ENCODE peak calls at places on chromosome 14, in six cellular contexts. One of them, this sample, is unnamed.

GRCh38 chr14:95319312-95320075 is at the start of gene CLMN:
- DNase-seq in OCI-LY7: peak; percentile 66
- DNase-seq in MM.1S: peak; percentile 20
- DNase-seq in neuronal stem cell: peak; percentile 49
- DNase-seq in A549: peak; percentile 47
- DNase-seq in tibial artery: no peak
- DNase-seq in this sample: peak; percentile 87

GRCh38 chr14:72603639-72604038 is 290.3 kb downstream of the DPF3 start:
- DNase-seq in OCI-LY7: no peak
- DNase-seq in MM.1S: no peak
- DNase-seq in neuronal stem cell: no peak
- DNase-seq in A549: no peak
- DNase-seq in tibial artery: no peak
- DNase-seq in this sample: no peak

GRCh38 chr14:74140374-74140850 is 55.7 kb downstream of the LIN52 start:
- DNase-seq in OCI-LY7: peak; percentile 58
- DNase-seq in MM.1S: no peak
- DNase-seq in neuronal stem cell: peak; percentile 11
- DNase-seq in A549: no peak
- DNase-seq in tibial artery: peak; percentile 73
- DNase-seq in this sample: no peak

GRCh38 chr14:75660630-75661498 is at the start of the genes ERG28 and TTLL5:
- DNase-seq in OCI-LY7: peak; percentile 98
- DNase-seq in MM.1S: peak; percentile 94
- DNase-seq in neuronal stem cell: peak; percentile 97
- DNase-seq in A549: peak; percentile 99
- DNase-seq in tibial artery: peak; percentile 96
- DNase-seq in this sample: peak; percentile 94

GRCh38 chr14:61925043-61925442 is 162.8 kb downstream of the SNAPC1 start:
- DNase-seq in OCI-LY7: peak; percentile 43
- DNase-seq in MM.1S: no peak
- DNase-seq in neuronal stem cell: no peak
- DNase-seq in A549: no peak
- DNase-seq in tibial artery: no peak
- DNase-seq in this sample: no peak

GRCh38 chr14:86543531-86543930 is 1013.6 kb downstream of the FLRT2 start:
- DNase-seq in OCI-LY7: no peak
- DNase-seq in MM.1S: no peak
- DNase-seq in neuronal stem cell: no peak
- DNase-seq in A549: no peak
- DNase-seq in tibial artery: no peak
- DNase-seq in this sample: no peak

GRCh38 chr14:51715742-51716141 is 64.0 kb downstream of the FRMD6 start:
- DNase-seq in OCI-LY7: no peak
- DNase-seq in MM.1S: no peak
- DNase-seq in neuronal stem cell: peak; percentile 26
- DNase-seq in A549: no peak
- DNase-seq in tibial artery: no peak
- DNase-seq in this sample: no peak

GRCh38 chr14:39268393-39268792 is 34.7 kb downstream of the MIA2 start:
- DNase-seq in OCI-LY7: peak; percentile 50
- DNase-seq in MM.1S: peak; percentile 18
- DNase-seq in neuronal stem cell: no peak
- DNase-seq in A549: no peak
- DNase-seq in tibial artery: no peak
- DNase-seq in this sample: peak; percentile 43

GRCh38 chr14:61435563-61436337 is 114.4 kb downstream of the PRKCH start:
- DNase-seq in OCI-LY7: no peak
- DNase-seq in MM.1S: no peak
- DNase-seq in neuronal stem cell: no peak
- DNase-seq in A549: no peak
- DNase-seq in tibial artery: peak; percentile 63
- DNase-seq in this sample: no peak

GRCh38 chr14:105853089-105853906 is 326.9 kb downstream of the TMEM121 start:
- DNase-seq in OCI-LY7: peak; percentile 67
- DNase-seq in MM.1S: no peak
- DNase-seq in neuronal stem cell: no peak
- DNase-seq in A549: no peak
- DNase-seq in tibial artery: peak; percentile 9
- DNase-seq in this sample: no peak

GRCh38 chr14:39988939-39989338 is 556.7 kb upstream of the FBXO33 start:
- DNase-seq in OCI-LY7: peak; percentile 61
- DNase-seq in MM.1S: peak; percentile 10
- DNase-seq in neuronal stem cell: peak; percentile 27
- DNase-seq in A549: no peak
- DNase-seq in tibial artery: no peak
- DNase-seq in this sample: peak; percentile 1

GRCh38 chr14:74510211-74510931 is 16.8 kb downstream of the ISCA2 start:
- DNase-seq in OCI-LY7: no peak
- DNase-seq in MM.1S: no peak
- DNase-seq in neuronal stem cell: no peak
- DNase-seq in A549: no peak
- DNase-seq in tibial artery: peak; percentile 17
- DNase-seq in this sample: no peak

GRCh38 chr14:72731252-72732020 is 162.5 kb downstream of the DPF3 start:
- DNase-seq in OCI-LY7: no peak
- DNase-seq in MM.1S: no peak
- DNase-seq in neuronal stem cell: no peak
- DNase-seq in A549: no peak
- DNase-seq in tibial artery: no peak
- DNase-seq in this sample: no peak

GRCh38 chr14:58637040-58637390 is 747 bp upstream of the DACT1 start:
- DNase-seq in OCI-LY7: no peak
- DNase-seq in MM.1S: no peak
- DNase-seq in neuronal stem cell: no peak
- DNase-seq in A549: no peak
- DNase-seq in tibial artery: peak; percentile 65
- DNase-seq in this sample: no peak

GRCh38 chr14:34023824-34024767 is 73.2 kb upstream of the EGLN3 start:
- DNase-seq in OCI-LY7: no peak
- DNase-seq in MM.1S: no peak
- DNase-seq in neuronal stem cell: no peak
- DNase-seq in A549: no peak
- DNase-seq in tibial artery: no peak
- DNase-seq in this sample: no peak

GRCh38 chr14:81303258-81303935 is 82.6 kb upstream of the GTF2A1 start:
- DNase-seq in OCI-LY7: peak; percentile 56
- DNase-seq in MM.1S: peak; percentile 65
- DNase-seq in neuronal stem cell: no peak
- DNase-seq in A549: no peak
- DNase-seq in tibial artery: no peak
- DNase-seq in this sample: peak; percentile 63

GRCh38 chr14:26204954-26205479 is 392.8 kb downstream of the NOVA1 start:
- DNase-seq in OCI-LY7: no peak
- DNase-seq in MM.1S: no peak
- DNase-seq in neuronal stem cell: peak; percentile 43
- DNase-seq in A549: no peak
- DNase-seq in tibial artery: peak; percentile 21
- DNase-seq in this sample: no peak

GRCh38 chr14:34300330-34300729 is 161.7 kb downstream of the SPTSSA start:
- DNase-seq in OCI-LY7: no peak
- DNase-seq in MM.1S: no peak
- DNase-seq in neuronal stem cell: no peak
- DNase-seq in A549: no peak
- DNase-seq in tibial artery: no peak
- DNase-seq in this sample: no peak

GRCh38 chr14:75399819-75400678 is 27.8 kb upstream of the JDP2 start:
- DNase-seq in OCI-LY7: no peak
- DNase-seq in MM.1S: no peak
- DNase-seq in neuronal stem cell: no peak
- DNase-seq in A549: peak; percentile 18
- DNase-seq in tibial artery: peak; percentile 96
- DNase-seq in this sample: no peak

GRCh38 chr14:102507026-102507860 is 2.3 kb downstream of the ANKRD9 start:
- DNase-seq in OCI-LY7: no peak
- DNase-seq in MM.1S: no peak
- DNase-seq in neuronal stem cell: no peak
- DNase-seq in A549: no peak
- DNase-seq in tibial artery: no peak
- DNase-seq in this sample: no peak

DNA sequence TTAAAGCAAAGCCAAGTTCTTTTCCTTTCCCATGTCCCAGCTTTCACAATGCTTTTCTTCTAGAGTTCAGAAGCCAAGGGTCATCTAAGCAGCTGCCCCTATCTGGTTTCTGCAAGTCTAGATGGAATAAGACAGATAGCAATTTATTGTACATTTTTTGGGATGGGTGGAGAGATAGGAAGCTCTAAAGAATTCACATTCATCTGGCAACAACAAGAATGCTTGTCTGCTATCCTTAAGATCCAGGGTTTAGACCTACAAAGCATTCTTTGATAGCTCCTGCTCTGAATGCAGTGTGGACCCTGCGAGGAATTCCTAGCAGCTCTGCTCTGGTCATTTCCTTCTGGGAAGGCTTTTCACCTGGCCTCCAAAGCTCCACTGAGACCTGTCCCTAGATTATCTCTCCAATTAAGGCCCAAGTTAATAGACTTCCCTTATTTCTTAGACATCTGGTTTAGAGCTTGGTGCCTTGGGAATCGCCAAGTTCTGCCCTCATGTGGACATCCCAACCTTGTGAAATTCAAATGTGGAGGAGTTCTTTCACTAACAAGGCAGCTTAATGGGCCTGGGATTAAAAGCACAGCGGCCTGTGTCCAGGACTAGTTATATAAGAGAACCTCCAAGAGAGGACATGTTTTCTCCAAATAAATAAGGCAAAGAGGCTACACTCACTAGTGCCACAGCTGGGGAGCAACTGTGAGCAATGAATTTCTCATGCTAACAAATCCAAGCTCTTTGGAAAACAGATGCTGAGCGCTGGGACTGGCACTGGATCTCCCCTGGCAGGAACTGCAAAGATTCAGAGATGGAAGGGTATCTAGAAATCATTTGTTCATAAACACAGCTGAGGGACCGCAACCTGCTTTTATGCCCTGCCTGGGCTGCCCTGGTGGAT is 384.5 kb upstream of the DDHD1 start:
- DNase-seq in OCI-LY7: no peak
- DNase-seq in MM.1S: no peak
- DNase-seq in neuronal stem cell: no peak
- DNase-seq in A549: no peak
- DNase-seq in tibial artery: no peak
- DNase-seq in this sample: no peak
- H3K27ac ChIP-seq in OCI-LY7: no peak overlapping the region
- H3K27ac ChIP-seq in MM.1S: no peak overlapping the region
- H3K27ac ChIP-seq in neuronal stem cell: no peak overlapping the region
- H3K27ac ChIP-seq in A549: no peak overlapping the region
- H3K27ac ChIP-seq in tibial artery: no peak overlapping the region
- H3K27ac ChIP-seq in this sample: no peak overlapping the region

DNA sequence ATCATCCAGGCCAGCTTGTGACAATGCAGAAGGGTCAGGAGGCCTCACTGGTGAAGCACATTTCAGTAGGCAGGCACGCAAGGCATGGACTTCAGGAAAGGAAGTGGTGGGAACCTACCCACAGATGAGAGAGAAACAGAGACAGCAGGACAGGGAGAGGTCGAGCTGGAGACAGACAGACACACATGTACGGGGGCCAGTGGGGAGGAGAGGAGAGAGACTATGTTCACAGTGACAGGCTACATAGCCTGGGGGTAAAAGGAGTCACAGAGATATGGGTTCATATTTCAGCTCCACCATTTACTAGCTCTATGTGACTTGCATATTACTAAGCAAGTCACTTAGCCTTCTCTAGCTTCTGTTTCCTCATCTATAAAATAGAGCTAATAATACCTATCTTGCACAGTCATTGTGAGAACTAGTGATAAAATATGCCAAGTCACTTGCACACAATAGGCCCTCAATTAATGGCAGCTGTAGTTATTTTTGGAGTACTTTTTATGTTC is 91.1 kb upstream of the FUT8 start:
- DNase-seq in OCI-LY7: peak; percentile 38
- DNase-seq in MM.1S: no peak
- DNase-seq in neuronal stem cell: no peak
- DNase-seq in A549: no peak
- DNase-seq in tibial artery: no peak
- DNase-seq in this sample: no peak
- H3K27ac ChIP-seq in OCI-LY7: peak overlapping the region; percentile 96
- H3K27ac ChIP-seq in MM.1S: peak overlapping the region; percentile 6
- H3K27ac ChIP-seq in neuronal stem cell: no peak overlapping the region
- H3K27ac ChIP-seq in A549: no peak overlapping the region
- H3K27ac ChIP-seq in tibial artery: no peak overlapping the region
- H3K27ac ChIP-seq in this sample: no peak overlapping the region

GRCh38 chr14:91749857-91750256 is 18.0 kb upstream of the CATSPERB start:
- DNase-seq in OCI-LY7: no peak
- DNase-seq in MM.1S: no peak
- DNase-seq in neuronal stem cell: no peak
- DNase-seq in A549: no peak
- DNase-seq in tibial artery: no peak
- DNase-seq in this sample: no peak
- H3K27ac ChIP-seq in OCI-LY7: no peak overlapping the region
- H3K27ac ChIP-seq in MM.1S: no peak overlapping the region
- H3K27ac ChIP-seq in neuronal stem cell: no peak overlapping the region
- H3K27ac ChIP-seq in A549: no peak overlapping the region
- H3K27ac ChIP-seq in tibial artery: no peak overlapping the region
- H3K27ac ChIP-seq in this sample: no peak overlapping the region

DNA sequence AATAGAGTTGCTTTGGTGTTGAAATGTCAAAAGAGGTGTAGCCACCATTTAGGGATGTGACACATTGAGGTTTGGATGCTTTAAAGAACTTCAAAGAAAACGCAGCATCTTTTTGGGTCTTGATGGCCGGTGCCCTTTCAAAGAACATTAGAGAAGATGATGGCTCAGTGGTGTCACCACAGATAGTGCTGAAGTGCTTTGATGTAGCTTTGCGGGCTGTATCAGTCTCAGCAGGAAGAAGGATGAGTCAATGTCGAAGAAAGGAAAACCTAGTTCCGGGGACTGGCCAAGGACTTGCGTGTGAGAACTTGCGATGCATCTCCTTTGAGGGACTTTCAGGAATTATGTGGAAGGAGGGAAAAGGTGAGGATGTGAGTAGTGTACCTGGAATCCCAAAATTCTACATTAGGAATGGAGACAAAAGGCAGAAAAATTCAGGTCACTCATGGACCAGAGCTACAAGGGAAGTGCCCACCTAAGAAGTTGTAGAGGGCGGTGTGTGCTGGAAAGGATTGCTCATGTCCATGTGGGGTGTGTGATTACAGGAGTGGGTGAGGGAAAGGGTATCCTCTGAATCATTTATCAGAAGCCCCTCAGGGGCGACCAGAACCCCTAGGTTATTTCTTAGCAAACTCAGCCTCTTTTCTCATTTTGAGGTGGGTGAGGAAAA is 39.7 kb upstream of the GZMB start:
- DNase-seq in OCI-LY7: peak; percentile 45
- DNase-seq in MM.1S: peak; percentile 52
- DNase-seq in neuronal stem cell: no peak
- DNase-seq in A549: no peak
- DNase-seq in tibial artery: no peak
- DNase-seq in this sample: no peak
- H3K27ac ChIP-seq in OCI-LY7: peak overlapping the region; percentile 56
- H3K27ac ChIP-seq in MM.1S: peak overlapping the region; percentile 78
- H3K27ac ChIP-seq in neuronal stem cell: no peak overlapping the region
- H3K27ac ChIP-seq in A549: no peak overlapping the region
- H3K27ac ChIP-seq in tibial artery: no peak overlapping the region
- H3K27ac ChIP-seq in this sample: no peak overlapping the region

GRCh38 chr14:22920697-22921096 is 1.7 kb upstream of the RBM23 start:
- DNase-seq in OCI-LY7: no peak
- DNase-seq in MM.1S: no peak
- DNase-seq in neuronal stem cell: no peak
- DNase-seq in A549: no peak
- DNase-seq in tibial artery: no peak
- DNase-seq in this sample: no peak
- H3K27ac ChIP-seq in OCI-LY7: no peak overlapping the region
- H3K27ac ChIP-seq in MM.1S: no peak overlapping the region
- H3K27ac ChIP-seq in neuronal stem cell: no peak overlapping the region
- H3K27ac ChIP-seq in A549: no peak overlapping the region
- H3K27ac ChIP-seq in tibial artery: no peak overlapping the region
- H3K27ac ChIP-seq in this sample: no peak overlapping the region

This sample was measured in K562.